ENCODE peak calls at places on chromosomes 7 and 10, in six cellular contexts. One of them, this sample, is unnamed.

GRCh38 chr10:69869291-69869841 is 67.7 kb downstream of the COL13A1 start:
- DNase-seq in heart left ventricle: no peak
- DNase-seq in activated T-helper 2 cell treated with anti-CD3 and anti-CD28 coated beads, Interferon-gamma antibody, Interleukin-2, Interleukin-4, amounts not matched to agents 10 μg/mL and 5 μg/mL and 100 μg/mL, durations not matched to agents 14 hours and 24 hours and 36 hours: no peak
- DNase-seq in HS-5: no peak
- DNase-seq in AG09319: peak; percentile 64
- DNase-seq in GM23248: peak; percentile 88
- DNase-seq in this sample: no peak

GRCh38 chr7:100132697-100133137 is 6.0 kb downstream of the MBLAC1 start:
- DNase-seq in heart left ventricle: peak; percentile 52
- DNase-seq in activated T-helper 2 cell treated with anti-CD3 and anti-CD28 coated beads, Interferon-gamma antibody, Interleukin-2, Interleukin-4, amounts not matched to agents 10 μg/mL and 5 μg/mL and 100 μg/mL, durations not matched to agents 14 hours and 24 hours and 36 hours: peak; percentile 65
- DNase-seq in HS-5: no peak
- DNase-seq in AG09319: peak; percentile 19
- DNase-seq in GM23248: peak; percentile 74
- DNase-seq in this sample: no peak

GRCh38 chr7:102236102-102236501 is 50.6 kb upstream of the SH2B2 start:
- DNase-seq in heart left ventricle: no peak
- DNase-seq in activated T-helper 2 cell treated with anti-CD3 and anti-CD28 coated beads, Interferon-gamma antibody, Interleukin-2, Interleukin-4, amounts not matched to agents 10 μg/mL and 5 μg/mL and 100 μg/mL, durations not matched to agents 14 hours and 24 hours and 36 hours: no peak
- DNase-seq in HS-5: no peak
- DNase-seq in AG09319: no peak
- DNase-seq in GM23248: no peak
- DNase-seq in this sample: no peak

GRCh38 chr10:21724020-21724589 is 190.1 kb downstream of the MLLT10 start:
- DNase-seq in heart left ventricle: no peak
- DNase-seq in activated T-helper 2 cell treated with anti-CD3 and anti-CD28 coated beads, Interferon-gamma antibody, Interleukin-2, Interleukin-4, amounts not matched to agents 10 μg/mL and 5 μg/mL and 100 μg/mL, durations not matched to agents 14 hours and 24 hours and 36 hours: no peak
- DNase-seq in HS-5: no peak
- DNase-seq in AG09319: no peak
- DNase-seq in GM23248: peak; percentile 24
- DNase-seq in this sample: no peak

GRCh38 chr10:44858988-44859387 is 52.1 kb upstream of the TMEM72 start:
- DNase-seq in heart left ventricle: no peak
- DNase-seq in activated T-helper 2 cell treated with anti-CD3 and anti-CD28 coated beads, Interferon-gamma antibody, Interleukin-2, Interleukin-4, amounts not matched to agents 10 μg/mL and 5 μg/mL and 100 μg/mL, durations not matched to agents 14 hours and 24 hours and 36 hours: no peak
- DNase-seq in HS-5: no peak
- DNase-seq in AG09319: no peak
- DNase-seq in GM23248: peak; percentile 24
- DNase-seq in this sample: no peak

GRCh38 chr10:92149261-92149660 is 141.6 kb downstream of the CPEB3 start:
- DNase-seq in heart left ventricle: no peak
- DNase-seq in activated T-helper 2 cell treated with anti-CD3 and anti-CD28 coated beads, Interferon-gamma antibody, Interleukin-2, Interleukin-4, amounts not matched to agents 10 μg/mL and 5 μg/mL and 100 μg/mL, durations not matched to agents 14 hours and 24 hours and 36 hours: no peak
- DNase-seq in HS-5: no peak
- DNase-seq in AG09319: no peak
- DNase-seq in GM23248: no peak
- DNase-seq in this sample: no peak

GRCh38 chr7:6157685-6158423 is 114.6 kb downstream of the CYTH3 start:
- DNase-seq in heart left ventricle: no peak
- DNase-seq in activated T-helper 2 cell treated with anti-CD3 and anti-CD28 coated beads, Interferon-gamma antibody, Interleukin-2, Interleukin-4, amounts not matched to agents 10 μg/mL and 5 μg/mL and 100 μg/mL, durations not matched to agents 14 hours and 24 hours and 36 hours: no peak
- DNase-seq in HS-5: no peak
- DNase-seq in AG09319: no peak
- DNase-seq in GM23248: no peak
- DNase-seq in this sample: no peak

GRCh38 chr7:131103997-131104396 is 223.7 kb upstream of the MKLN1 start:
- DNase-seq in heart left ventricle: no peak
- DNase-seq in activated T-helper 2 cell treated with anti-CD3 and anti-CD28 coated beads, Interferon-gamma antibody, Interleukin-2, Interleukin-4, amounts not matched to agents 10 μg/mL and 5 μg/mL and 100 μg/mL, durations not matched to agents 14 hours and 24 hours and 36 hours: no peak
- DNase-seq in HS-5: no peak
- DNase-seq in AG09319: peak; percentile 73
- DNase-seq in GM23248: peak; percentile 90
- DNase-seq in this sample: no peak

GRCh38 chr7:84506151-84506550 is 311.6 kb upstream of the SEMA3A start:
- DNase-seq in heart left ventricle: no peak
- DNase-seq in activated T-helper 2 cell treated with anti-CD3 and anti-CD28 coated beads, Interferon-gamma antibody, Interleukin-2, Interleukin-4, amounts not matched to agents 10 μg/mL and 5 μg/mL and 100 μg/mL, durations not matched to agents 14 hours and 24 hours and 36 hours: no peak
- DNase-seq in HS-5: no peak
- DNase-seq in AG09319: no peak
- DNase-seq in GM23248: peak; percentile 20
- DNase-seq in this sample: no peak

GRCh38 chr7:31595390-31595789 is 81.5 kb downstream of the ITPRID1 start:
- DNase-seq in heart left ventricle: no peak
- DNase-seq in activated T-helper 2 cell treated with anti-CD3 and anti-CD28 coated beads, Interferon-gamma antibody, Interleukin-2, Interleukin-4, amounts not matched to agents 10 μg/mL and 5 μg/mL and 100 μg/mL, durations not matched to agents 14 hours and 24 hours and 36 hours: no peak
- DNase-seq in HS-5: no peak
- DNase-seq in AG09319: no peak
- DNase-seq in GM23248: no peak
- DNase-seq in this sample: no peak

GRCh38 chr7:85681241-85681640 is 494.4 kb upstream of the SEMA3D start:
- DNase-seq in heart left ventricle: no peak
- DNase-seq in activated T-helper 2 cell treated with anti-CD3 and anti-CD28 coated beads, Interferon-gamma antibody, Interleukin-2, Interleukin-4, amounts not matched to agents 10 μg/mL and 5 μg/mL and 100 μg/mL, durations not matched to agents 14 hours and 24 hours and 36 hours: no peak
- DNase-seq in HS-5: no peak
- DNase-seq in AG09319: no peak
- DNase-seq in GM23248: no peak
- DNase-seq in this sample: no peak

This sample was measured in NCI-H1436 treated with DMSO at 0.1 percent for 48 hours.